ENCODE peak calls at places on chromosomes 6 and 20, in eight cellular contexts. R is stimulated activated CD4-positive, alpha-beta T cell treated with anti-CD3 and anti-CD28 coated beads, Interleukin-15, amount 100 ng/mL, for 1 hour; A is OCI-LY7; D is H9; M is T follicular helper cell; X is anterior cingulate cortex; Y is HTR-8/SVneo; P is fibroblast of the conjunctiva. C is an unnamed sample.

GRCh38 chr6:42562788-42563187 is 1.0 kb upstream of the UBR2 start:
- DNase-seq in M (no peak), P (no peak), A (no peak), Y (no peak), R (no peak), X (no peak), D (no peak), C (no peak)

GRCh38 chr20:59455392-59456341 is 148.7 kb upstream of the PHACTR3 start:
- DNase-seq in P (no peak), A (peak), R (no peak), M (no peak), D (no peak), Y (peak), X (no peak), C (no peak)

GRCh38 chr6:81896561-81896960 is 144.1 kb upstream of the TENT5A start:
- DNase-seq in X (no peak), Y (no peak), M (no peak), P (no peak), A (no peak), R (no peak), D (no peak), C (no peak)

GRCh38 chr6:35049885-35050284 is 91.3 kb downstream of the TCP11 start:
- DNase-seq in M (no peak), D (no peak), R (no peak), P (peak), A (no peak), X (peak), Y (no peak), C (no peak)

GRCh38 chr6:35231563-35231962 is 17.8 kb downstream of the SCUBE3 start:
- DNase-seq in X (no peak), M (no peak), P (no peak), D (no peak), Y (no peak), R (no peak), A (no peak), C (no peak)

GRCh38 chr6:118187568-118188164 is 280.6 kb downstream of the SLC35F1 start:
- DNase-seq in A (no peak), P (peak), X (no peak), R (no peak), D (no peak), M (no peak), Y (no peak), C (no peak)

GRCh38 chr6:24489881-24490280 is 503 bp upstream of the GPLD1 start:
- DNase-seq in A (no peak), R (no peak), M (no peak), X (no peak), D (no peak), P (no peak), Y (no peak), C (no peak)

GRCh38 chr6:109295109-109295765 is 87.0 kb downstream of the CD164 start:
- DNase-seq in X (no peak), M (no peak), Y (no peak), P (no peak), A (no peak), D (no peak), R (no peak), C (no peak)

GRCh38 chr20:2699775-2700413 is 7.3 kb downstream of the EBF4 start:
- DNase-seq in P (no peak), X (no peak), Y (no peak), A (no peak), R (no peak), D (no peak), M (no peak), C (no peak)

GRCh38 chr6:38640216-38640909 is 634 bp upstream of the BTBD9 start:
- DNase-seq in X (no peak), Y (no peak), M (no peak), A (no peak), D (no peak), R (no peak), P (no peak), C (no peak)

GRCh38 chr6:168206681-168207274 is 112.8 kb downstream of the DACT2 start:
- DNase-seq in M (no peak), X (no peak), P (no peak), A (no peak), Y (no peak), D (no peak), R (no peak), C (no peak)

GRCh38 chr20:1533059-1533458 is 24.4 kb downstream of the SIRPD start:
- DNase-seq in R (no peak), M (no peak), A (no peak), X (no peak), Y (peak), D (peak), P (no peak), C (no peak)

GRCh38 chr20:48238326-48238725 is 453.0 kb upstream of the SULF2 start:
- DNase-seq in Y (no peak), M (no peak), X (no peak), P (no peak), A (no peak), R (no peak), D (no peak), C (no peak)

GRCh38 chr20:4090756-4091331 is 75.5 kb upstream of the RNF24 start:
- DNase-seq in X (no peak), Y (peak), M (no peak), P (no peak), R (no peak), D (no peak), A (no peak), C (no peak)

GRCh38 chr6:109318328-109318876 is 63.9 kb downstream of the CD164 start:
- DNase-seq in P (no peak), M (no peak), A (no peak), D (no peak), R (no peak), Y (no peak), X (peak), C (no peak)

GRCh38 chr6:168136001-168136400 is 57.0 kb upstream of the FRMD1 start:
- DNase-seq in M (no peak), R (no peak), X (no peak), Y (no peak), A (no peak), P (no peak), D (peak), C (no peak)